ENCODE peak calls at places on chromosome 20, in five cellular contexts. Y, X, D, B and K are unnamed samples.

GRCh38 chr20:10634683-10635411 is 39.0 kb downstream of the JAG1 start:
- DNase-seq in Y (no peak), X (no peak), D (no peak), B (no peak), K (no peak)

GRCh38 chr20:63519765-63520593 is 586 bp upstream of the PPDPF start:
- DNase-seq in Y (no peak), X (no peak), D (peak; percentile 66), B (no peak), K (no peak)

GRCh38 chr20:58219342-58219700 is 9.1 kb downstream of the ANKRD60 start:
- DNase-seq in Y (no peak), X (no peak), D (peak; percentile 18), B (no peak), K (no peak)

GRCh38 chr20:4434681-4435080 is 287.0 kb upstream of the PRND start:
- DNase-seq in Y (no peak), X (no peak), D (no peak), B (no peak), K (no peak)

GRCh38 chr20:19777981-19778380 is 19.9 kb downstream of the RIN2 start:
- DNase-seq in Y (no peak), X (no peak), D (no peak), B (no peak), K (no peak)

GRCh38 chr20:52972965-52973819 is 1.0 kb downstream of the TSHZ2 start:
- DNase-seq in Y (no peak), X (no peak), D (no peak), B (no peak), K (no peak)

GRCh38 chr20:10771435-10772140 is 97.8 kb upstream of the JAG1 start:
- DNase-seq in Y (no peak), X (no peak), D (no peak), B (no peak), K (no peak)

GRCh38 chr20:43572891-43573290 is 14.1 kb downstream of the SGK2 start:
- DNase-seq in Y (no peak), X (no peak), D (no peak), B (no peak), K (no peak)

GRCh38 chr20:1001981-1002681 is at the start of gene RSPO4:
- DNase-seq in Y (no peak), X (no peak), D (no peak), B (no peak), K (no peak)

GRCh38 chr20:22368235-22368634 is 216.1 kb downstream of the FOXA2 start:
- DNase-seq in Y (no peak), X (no peak), D (no peak), B (no peak), K (no peak)

GRCh38 chr20:43404880-43405279 is 52.8 kb upstream of the SRSF6 start:
- DNase-seq in Y (no peak), X (peak; percentile 34), D (peak; percentile 46), B (no peak), K (peak; percentile 23)

GRCh38 chr20:35285806-35286076 is 1.2 kb upstream of the EIF6 start:
- DNase-seq in Y (no peak), X (peak; percentile 64), D (peak; percentile 67), B (no peak), K (no peak)

GRCh38 chr20:4573564-4574355 is 147.9 kb upstream of the PRND start:
- DNase-seq in Y (no peak), X (no peak), D (no peak), B (no peak), K (no peak)

GRCh38 chr20:50601511-50602431 is 89.6 kb downstream of the RIPOR3 start:
- DNase-seq in Y (no peak), X (no peak), D (peak; percentile 70), B (no peak), K (no peak)

GRCh38 chr20:62328684-62329388 is 26.0 kb downstream of the ADRM1 start:
- DNase-seq in Y (no peak), X (no peak), D (no peak), B (no peak), K (no peak)

GRCh38 chr20:62924567-62925419 is 1.5 kb downstream of the DIDO1 start:
- DNase-seq in Y (no peak), X (peak; percentile 56), D (peak; percentile 43), B (no peak), K (no peak)

GRCh38 chr20:44615876-44616603 is 33.7 kb downstream of the PKIG start:
- DNase-seq in Y (no peak), X (no peak), D (no peak), B (no peak), K (no peak)

GRCh38 chr20:17664025-17664638 is 17.9 kb downstream of the RRBP1 start:
- DNase-seq in Y (no peak), X (no peak), D (no peak), B (no peak), K (no peak)

GRCh38 chr20:17661121-17661744 is 20.8 kb downstream of the RRBP1 start:
- DNase-seq in Y (no peak), X (peak; percentile 83), D (no peak), B (no peak), K (no peak)

GRCh38 chr20:17663040-17663399 is 19.0 kb downstream of the RRBP1 start:
- DNase-seq in Y (no peak), X (no peak), D (no peak), B (no peak), K (no peak)

GRCh38 chr20:17663486-17663885 is 18.6 kb downstream of the RRBP1 start:
- DNase-seq in Y (no peak), X (no peak), D (no peak), B (no peak), K (no peak)

DNA sequence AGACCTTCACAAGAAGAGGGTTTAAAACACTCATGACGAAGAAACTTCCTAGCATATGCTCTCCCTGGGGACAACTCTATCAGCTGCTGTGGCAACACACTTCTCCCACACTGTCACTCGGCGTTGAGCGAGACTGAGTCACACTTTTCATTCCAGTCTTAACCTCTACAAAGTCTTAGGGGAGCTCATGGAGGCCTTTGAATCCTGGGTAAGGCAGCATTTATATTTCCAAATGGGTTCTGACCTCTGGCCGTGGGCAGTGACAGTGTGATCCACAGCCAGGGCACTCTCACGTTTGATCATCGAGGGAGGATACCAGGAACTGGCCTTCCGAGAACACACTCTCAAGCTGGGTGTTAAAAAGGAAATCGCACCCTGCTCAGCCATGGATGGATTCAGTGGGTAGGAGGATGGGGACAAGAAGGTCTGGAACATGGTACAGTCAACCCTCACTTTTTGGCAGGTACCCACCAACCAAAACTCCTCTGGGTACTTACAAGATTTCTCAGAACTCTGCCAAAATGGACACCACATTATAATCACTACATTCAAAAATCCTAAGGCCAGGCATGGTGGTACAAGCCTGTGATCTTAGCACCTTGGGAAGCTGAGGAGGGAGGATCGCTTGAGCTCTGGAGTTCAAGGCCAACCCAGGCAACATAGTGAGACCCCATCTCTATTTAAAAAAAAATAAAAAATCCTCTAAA is 19.6 kb downstream of the RRBP1 start:
- DNase-seq in Y (no peak), X (no peak), D (no peak), B (no peak), K (no peak)
- TF ChIP-seq SRF in Y (no peak), X (no peak), D (no peak), B (no peak), K (no peak)

GRCh38 chr20:47223896-47224295 is 132.6 kb downstream of the ZMYND8 start:
- DNase-seq in Y (no peak), X (no peak), D (no peak), B (no peak), K (no peak)
- H3K27ac ChIP-seq in Y (no peak overlapping the region), X (peak overlapping the region; percentile 27), D (no peak overlapping the region), B (no peak overlapping the region), K (no peak overlapping the region)

DNA sequence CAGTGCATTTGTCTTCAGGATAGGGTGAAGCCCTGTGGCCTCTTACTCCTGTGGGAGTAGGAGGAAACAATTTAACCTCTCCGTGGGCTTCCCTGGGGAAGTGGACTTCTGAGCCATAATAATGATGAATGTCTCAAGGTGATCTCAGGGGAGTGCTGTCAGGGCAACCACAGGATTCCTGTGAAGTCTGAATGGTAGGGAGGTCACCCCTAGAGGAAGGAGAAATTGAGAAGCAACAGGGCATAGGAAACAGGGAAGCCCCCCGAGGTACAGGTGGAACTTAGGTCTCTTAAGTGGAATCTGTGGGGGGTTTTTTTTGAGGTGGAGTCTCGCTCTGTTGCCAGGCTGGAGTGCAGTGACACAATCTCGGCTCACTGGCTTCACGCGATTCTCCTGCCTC is 26.9 kb downstream of the STK35 start:
- DNase-seq in Y (no peak), X (no peak), D (no peak), B (no peak), K (no peak)
- TF ChIP-seq ZNF274 in Y (no peak), X (no peak), D (no peak), B (no peak), K (no peak)

GRCh38 chr20:16265334-16265733 is 307.9 kb downstream of the KIF16B start:
- DNase-seq in Y (no peak), X (no peak), D (no peak), B (no peak), K (no peak)
- TF ChIP-seq SRF in Y (no peak), X (no peak), D (no peak), B (no peak), K (no peak)

DNA sequence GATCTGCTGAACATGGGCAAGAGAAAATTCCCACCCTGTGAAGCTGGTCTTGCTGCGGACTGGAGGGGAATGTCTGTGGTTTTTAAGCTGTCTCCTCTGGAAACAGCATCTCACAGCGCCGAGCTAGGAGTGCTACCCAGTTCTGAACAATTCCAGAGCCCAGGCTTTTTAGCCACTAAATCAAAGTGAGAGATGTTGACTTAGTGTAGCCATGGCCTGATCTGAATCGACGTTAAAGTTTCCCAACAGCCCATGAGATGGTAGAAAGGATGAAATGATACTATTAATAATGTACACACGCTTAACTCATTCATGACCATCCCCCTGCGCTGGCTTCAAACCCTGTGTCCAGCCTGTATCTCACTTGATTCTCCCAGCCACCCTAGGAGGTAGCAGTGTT is 63.6 kb downstream of the KCNB1 start:
- DNase-seq in Y (no peak), X (no peak), D (no peak), B (no peak), K (no peak)
- H3K27ac ChIP-seq in Y (no peak overlapping the region), X (no peak overlapping the region), D (no peak overlapping the region), B (no peak overlapping the region), K (no peak overlapping the region)

GRCh38 chr20:5895626-5896025 is 54.7 kb downstream of the TRMT6 start:
- DNase-seq in Y (no peak), X (no peak), D (no peak), B (no peak), K (no peak)
- TF ChIP-seq ZNF274 in Y (no peak), X (no peak), D (no peak), B (no peak), K (no peak)

GRCh38 chr20:36862857-36863668 is 12.9 kb upstream of the TLDC2 start:
- DNase-seq in Y (no peak), X (no peak), D (peak; percentile 36), B (no peak), K (no peak)
- TF ChIP-seq SRF in Y (no peak), X (no peak), D (no peak), B (no peak), K (no peak)

GRCh38 chr20:37297066-37297736 is 7.7 kb downstream of the MANBAL start:
- DNase-seq in Y (no peak), X (no peak), D (no peak), B (no peak), K (no peak)
- H3K27ac ChIP-seq in Y (no peak overlapping the region), X (no peak overlapping the region), D (no peak overlapping the region), B (peak overlapping the region; percentile 53), K (no peak overlapping the region)